ENCODE peak calls at places on chromosome 10, in nine cellular contexts. A is astrocyte of the cerebellum; H is endothelial cell of umbilical vein; Q is T follicular helper cell; M is OCI-M1; Z is anterior cingulate cortex; D is heart right ventricle; F is activated CD4-positive, alpha-beta T cell treated with anti-CD3 and anti-CD28 coated beads for 24 hours; G is AG10803. K is an unnamed sample.

GRCh38 chr10:79180619-79181221 is 112.0 kb downstream of the ZMIZ1 start:
- DNase-seq in Z (no peak), Q (no peak), H (no peak), A (no peak), M (no peak), F (no peak), G (no peak), D (no peak), K (no peak)

GRCh38 chr10:104067525-104067924 is 18.2 kb downstream of the COL17A1 start:
- DNase-seq in F (no peak), A (no peak), H (no peak), Z (no peak), Q (no peak), M (no peak), D (no peak), G (no peak), K (no peak)

GRCh38 chr10:43623351-43623750 is 17.1 kb downstream of the ZNF485 start:
- DNase-seq in A (no peak), G (no peak), M (peak), F (no peak), H (peak), Q (no peak), Z (no peak), D (no peak), K (peak)

GRCh38 chr10:59700709-59701108 is 8.9 kb downstream of the SLC16A9 start:
- DNase-seq in G (no peak), Q (no peak), M (no peak), F (no peak), Z (no peak), A (no peak), D (no peak), H (no peak), K (no peak)

GRCh38 chr10:21687197-21687993 is 153.4 kb downstream of the MLLT10 start:
- DNase-seq in Q (no peak), D (no peak), A (no peak), G (peak), H (no peak), Z (no peak), M (peak), F (no peak), K (no peak)

GRCh38 chr10:35041502-35041879 is 48.6 kb downstream of the CUL2 start:
- DNase-seq in G (peak), Z (no peak), Q (no peak), H (no peak), M (no peak), A (no peak), D (no peak), F (no peak), K (no peak)

GRCh38 chr10:14688606-14689005 is 86.1 kb downstream of the FAM107B start:
- DNase-seq in M (no peak), Z (no peak), D (no peak), G (peak), A (no peak), Q (no peak), F (no peak), H (no peak), K (peak)

GRCh38 chr10:35567951-35568350 is 37.2 kb upstream of the GJD4 start:
- DNase-seq in F (no peak), A (no peak), H (no peak), Q (no peak), G (no peak), M (no peak), Z (no peak), D (no peak), K (no peak)

GRCh38 chr10:96814264-96814663 is 17.8 kb upstream of the LCOR start:
- DNase-seq in Z (no peak), A (peak), F (no peak), H (no peak), G (peak), D (no peak), M (no peak), Q (no peak), K (no peak)

GRCh38 chr10:54559498-54559897 is 241.5 kb downstream of the PCDH15 start:
- DNase-seq in H (no peak), G (no peak), Q (no peak), F (no peak), Z (no peak), D (no peak), M (no peak), A (peak), K (no peak)

GRCh38 chr10:49526624-49527023 is 12.3 kb downstream of the ERCC6 start:
- DNase-seq in Q (no peak), F (no peak), Z (no peak), G (peak), M (no peak), D (no peak), A (no peak), H (no peak), K (no peak)

GRCh38 chr10:16995867-16996529 is 133.6 kb downstream of the CUBN start:
- DNase-seq in M (peak), A (no peak), F (no peak), D (no peak), Z (no peak), G (peak), H (peak), Q (no peak), K (no peak)

GRCh38 chr10:121774404-121774803 is 153.4 kb downstream of the ATE1 start:
- DNase-seq in G (peak), D (no peak), M (no peak), A (no peak), F (no peak), Q (no peak), H (no peak), Z (no peak), K (no peak)

K was measured in NCI-H2029.